ENCODE peak calls at places on chromosomes 7 and 10, in seven cellular contexts. O is kidney glomerular epithelial cell; E is ureter; U is GM12864; A is AG10803; Z is stimulated activated CD4-positive, alpha-beta T cell treated with anti-CD3 and anti-CD28 coated beads, Interleukin-1b, Interleukin-23, amount 100 ng/mL, for 4 hours; C is cardiac muscle cell. D is an unnamed sample.

GRCh38 chr10:29915116-29915785 is 144.1 kb downstream of the JCAD start:
- DNase-seq in O (no peak), C (no peak), U (no peak), A (peak; percentile 32), Z (no peak), E (no peak), D (no peak)

GRCh38 chr10:60444494-60445064 is 54.9 kb upstream of the ANK3 start:
- DNase-seq in O (peak; percentile 47), A (peak; percentile 45), U (no peak), E (no peak), Z (no peak), C (peak; percentile 39), D (no peak)

GRCh38 chr7:25759748-25760147 is 392.2 kb upstream of the NFE2L3 start:
- DNase-seq in U (no peak), Z (no peak), O (no peak), E (no peak), C (no peak), A (no peak), D (no peak)

GRCh38 chr7:115869811-115870210 is 160.8 kb downstream of the TFEC start:
- DNase-seq in E (no peak), A (no peak), U (no peak), Z (no peak), O (no peak), C (no peak), D (no peak)

GRCh38 chr7:92763636-92764423 is 72.5 kb downstream of the CDK6 start:
- DNase-seq in Z (no peak), C (no peak), O (peak; percentile 81), A (peak; percentile 61), E (no peak), U (no peak), D (no peak)

GRCh38 chr10:110512461-110513187 is 14.9 kb downstream of the DUSP5 start:
- DNase-seq in E (no peak), Z (peak; percentile 32), U (no peak), C (no peak), O (peak; percentile 57), A (peak; percentile 77), D (peak; percentile 58)

GRCh38 chr7:100824499-100825214 is 2.7 kb downstream of the EPHB4 start:
- DNase-seq in O (no peak), Z (no peak), E (no peak), C (no peak), A (peak; percentile 25), U (no peak), D (no peak)

GRCh38 chr7:114819629-114820362 is 102.1 kb upstream of the MDFIC start:
- DNase-seq in E (no peak), U (no peak), A (peak; percentile 99), Z (no peak), O (peak; percentile 90), C (no peak), D (no peak)

GRCh38 chr7:44757311-44757710 is 8.7 kb downstream of the ZMIZ2 start:
- DNase-seq in Z (no peak), A (no peak), U (no peak), E (no peak), O (no peak), C (no peak), D (no peak)

GRCh38 chr10:77111611-77112550 is 525.7 kb downstream of the KCNMA1 start:
- DNase-seq in E (no peak), Z (no peak), U (peak; percentile 3), O (peak; percentile 89), C (peak; percentile 62), A (peak; percentile 81), D (peak; percentile 7)

GRCh38 chr10:38003026-38003425 is 7.4 kb upstream of the ZNF33A start:
- DNase-seq in U (no peak), Z (no peak), E (no peak), C (no peak), O (no peak), A (no peak), D (no peak)

GRCh38 chr10:72511414-72511813 is 114.5 kb downstream of the MICU1 start:
- DNase-seq in C (no peak), Z (no peak), E (no peak), O (no peak), A (no peak), U (no peak), D (no peak)

GRCh38 chr7:128410092-128410665 is 397 bp upstream of the IMPDH1 start:
- DNase-seq in E (peak; percentile 54), Z (peak; percentile 37), O (peak; percentile 72), C (peak; percentile 61), U (no peak), A (peak; percentile 82), D (peak; percentile 72)

GRCh38 chr10:103843045-103843444 is 12.3 kb downstream of the SH3PXD2A start:
- DNase-seq in E (no peak), A (no peak), Z (no peak), C (no peak), U (no peak), O (no peak), D (no peak)

GRCh38 chr10:35739998-35740397 is 97.9 kb upstream of the FZD8 start:
- DNase-seq in Z (no peak), E (no peak), C (no peak), O (peak; percentile 36), U (no peak), A (peak; percentile 38), D (no peak)

GRCh38 chr7:139133335-139134139 is 24.0 kb upstream of the ZC3HAV1 start:
- DNase-seq in U (peak; percentile 78), Z (peak; percentile 78), A (peak; percentile 87), O (peak; percentile 88), E (peak; percentile 85), C (peak; percentile 90), D (peak; percentile 89)

GRCh38 chr7:46145412-46145811 is 224.3 kb upstream of the IGFBP3 start:
- DNase-seq in U (no peak), C (peak; percentile 67), E (no peak), Z (no peak), O (peak; percentile 98), A (peak; percentile 100), D (no peak)

GRCh38 chr7:45033931-45034290 is 33.9 kb downstream of the CCM2 start:
- DNase-seq in Z (no peak), A (peak; percentile 45), C (no peak), O (no peak), E (peak; percentile 64), U (no peak), D (no peak)

GRCh38 chr10:45151467-45152214 is 150.9 kb downstream of the ZNF22 start:
- DNase-seq in U (no peak), C (no peak), A (no peak), O (no peak), E (no peak), Z (no peak), D (no peak)

GRCh38 chr10:17588420-17588819 is 28.8 kb downstream of the HACD1 start:
- DNase-seq in C (no peak), A (no peak), E (no peak), U (no peak), Z (no peak), O (no peak), D (no peak)

GRCh38 chr7:151085691-151086620 is at the start of gene AGAP3:
- DNase-seq in U (no peak), C (peak; percentile 94), Z (peak; percentile 59), A (peak; percentile 66), E (peak; percentile 84), O (peak; percentile 52), D (peak; percentile 55)

GRCh38 chr10:78408671-78409472 is 375.2 kb downstream of the RPS24 start:
- DNase-seq in C (peak; percentile 93), O (no peak), A (peak; percentile 44), E (peak; percentile 80), Z (no peak), U (no peak), D (no peak)

GRCh38 chr10:33623677-33624076 is 289.2 kb upstream of the NRP1 start:
- DNase-seq in Z (no peak), O (no peak), A (no peak), C (no peak), U (no peak), E (no peak), D (no peak)

D was measured in activated naive CD8-positive, alpha-beta T cell treated with anti-CD3 and anti-CD28 coated beads, Interleukin-2, amount 50 U/mL, for 24 hours.